ENCODE peak calls at places on chromosomes 11 and 22, in ten cellular contexts. R is heart left ventricle; D is CD8-positive, alpha-beta T cell; A is brain microvascular endothelial cell; I is psoas muscle; N is body of pancreas; C is cardiac muscle cell; L is AG04450; M is pancreas; V is dorsolateral prefrontal cortex. Y is an unnamed sample.

GRCh38 chr11:217704-218103 is 10.2 kb downstream of the RIC8A start:
- DNase-seq in R (no peak), D (no peak), A (no peak), I (no peak), N (no peak), C (no peak), L (no peak), M (no peak), V (no peak), Y (no peak)

GRCh38 chr22:24510694-24511625 is 15.8 kb downstream of the UPB1 start:
- DNase-seq in R (no peak), D (no peak), A (peak), I (no peak), N (no peak), C (peak), L (no peak), M (no peak), V (no peak), Y (no peak)

GRCh38 chr22:16955678-16956210 is 52.3 kb downstream of the GAB4 start:
- DNase-seq in R (no peak), D (no peak), A (no peak), I (no peak), N (no peak), C (no peak), L (no peak), M (no peak), V (no peak), Y (no peak)

GRCh38 chr22:42604403-42604802 is 10.3 kb downstream of the POLDIP3 start:
- DNase-seq in R (no peak), D (no peak), A (peak), I (no peak), N (peak), C (peak), L (no peak), M (peak), V (no peak), Y (no peak)

GRCh38 chr11:118618991-118619375 is 11.6 kb downstream of the PHLDB1 start:
- DNase-seq in R (peak), D (no peak), A (peak), I (peak), N (peak), C (peak), L (no peak), M (peak), V (no peak), Y (no peak)

GRCh38 chr11:126282361-126282741 is 542 bp upstream of the TIRAP start:
- DNase-seq in R (peak), D (peak), A (peak), I (peak), N (peak), C (peak), L (no peak), M (peak), V (peak), Y (peak)

GRCh38 chr11:94877446-94878200 is 95.7 kb downstream of the CWC15 start:
- DNase-seq in R (no peak), D (no peak), A (peak), I (no peak), N (no peak), C (peak), L (no peak), M (no peak), V (no peak), Y (no peak)

GRCh38 chr11:20671856-20672546 is 2.6 kb downstream of the NELL1 start:
- DNase-seq in R (no peak), D (no peak), A (no peak), I (no peak), N (no peak), C (peak), L (no peak), M (no peak), V (no peak), Y (peak)

GRCh38 chr11:71500601-71501021 is 26.5 kb upstream of the KRTAP5-7 start:
- DNase-seq in R (peak), D (no peak), A (no peak), I (no peak), N (no peak), C (no peak), L (no peak), M (no peak), V (no peak), Y (no peak)

GRCh38 chr22:44191036-44191454 is 10.3 kb downstream of the PARVG start:
- DNase-seq in R (no peak), D (no peak), A (no peak), I (no peak), N (no peak), C (no peak), L (no peak), M (no peak), V (no peak), Y (no peak)

GRCh38 chr11:6468712-6469495 is 4.8 kb downstream of the TRIM3 start:
- DNase-seq in R (peak), D (no peak), A (peak), I (peak), N (peak), C (peak), L (peak), M (peak), V (peak), Y (peak)

GRCh38 chr22:38203090-38203810 is 1.5 kb downstream of the MAFF start:
- DNase-seq in R (no peak), D (no peak), A (no peak), I (no peak), N (peak), C (peak), L (no peak), M (peak), V (no peak), Y (peak)

GRCh38 chr11:76669901-76670474 is 559 bp downstream of the LRRC32 start:
- DNase-seq in R (peak), D (no peak), A (peak), I (peak), N (peak), C (peak), L (peak), M (no peak), V (no peak), Y (no peak)

GRCh38 chr11:61814242-61814957 is 2.4 kb downstream of the FADS1 start:
- DNase-seq in R (peak), D (no peak), A (peak), I (peak), N (peak), C (peak), L (no peak), M (no peak), V (peak), Y (no peak)

GRCh38 chr11:117829369-117829725 is 4.8 kb upstream of the FXYD2 start:
- DNase-seq in R (peak), D (no peak), A (no peak), I (no peak), N (peak), C (no peak), L (no peak), M (no peak), V (no peak), Y (no peak)

GRCh38 chr22:17882727-17883126 is 108.5 kb upstream of the BID start:
- DNase-seq in R (no peak), D (no peak), A (no peak), I (peak), N (no peak), C (no peak), L (no peak), M (no peak), V (no peak), Y (no peak)

GRCh38 chr11:32843544-32843943 is 13.8 kb downstream of the PRRG4 start:
- DNase-seq in R (no peak), D (no peak), A (no peak), I (no peak), N (no peak), C (no peak), L (no peak), M (no peak), V (no peak), Y (no peak)

GRCh38 chr11:35293699-35294098 is 125.7 kb downstream of the SLC1A2 start:
- DNase-seq in R (no peak), D (no peak), A (no peak), I (no peak), N (no peak), C (no peak), L (no peak), M (no peak), V (no peak), Y (no peak)

GRCh38 chr11:74449369-74449931 is 17.9 kb downstream of the KCNE3 start:
- DNase-seq in R (peak), D (peak), A (peak), I (no peak), N (peak), C (peak), L (peak), M (no peak), V (peak), Y (peak)

GRCh38 chr11:78365381-78365792 is 52.2 kb downstream of the GAB2 start:
- DNase-seq in R (no peak), D (no peak), A (no peak), I (no peak), N (no peak), C (peak), L (no peak), M (no peak), V (no peak), Y (no peak)

GRCh38 chr11:67371199-67371548 is 2.2 kb downstream of the CLCF1 start:
- DNase-seq in R (no peak), D (no peak), A (no peak), I (no peak), N (no peak), C (no peak), L (no peak), M (no peak), V (no peak), Y (no peak)

GRCh38 chr22:27723150-27723549 is 78.4 kb downstream of the MN1 start:
- DNase-seq in R (no peak), D (no peak), A (no peak), I (no peak), N (no peak), C (no peak), L (no peak), M (no peak), V (no peak), Y (no peak)

GRCh38 chr11:68643576-68643975 is 40.8 kb upstream of the GAL start:
- DNase-seq in R (no peak), D (no peak), A (peak), I (no peak), N (no peak), C (peak), L (no peak), M (no peak), V (no peak), Y (no peak)

GRCh38 chr11:69925366-69926196 is 106.4 kb upstream of the FGF3 start:
- DNase-seq in R (no peak), D (no peak), A (no peak), I (no peak), N (peak), C (no peak), L (no peak), M (no peak), V (no peak), Y (no peak)

GRCh38 chr11:282171-282570 is 4.0 kb downstream of the NLRP6 start:
- DNase-seq in R (no peak), D (no peak), A (no peak), I (no peak), N (no peak), C (no peak), L (no peak), M (no peak), V (no peak), Y (no peak)

GRCh38 chr11:34356576-34356917 is 1.3 kb downstream of the ABTB2 start:
- DNase-seq in R (peak), D (peak), A (peak), I (peak), N (no peak), C (peak), L (no peak), M (peak), V (peak), Y (no peak)

GRCh38 chr11:119446871-119447663 is 24.1 kb upstream of the THY1 start:
- DNase-seq in R (no peak), D (no peak), A (no peak), I (no peak), N (no peak), C (no peak), L (no peak), M (no peak), V (no peak), Y (no peak)

GRCh38 chr11:97888641-97889040 is 1132.1 kb upstream of the CNTN5 start:
- DNase-seq in R (no peak), D (no peak), A (no peak), I (no peak), N (no peak), C (no peak), L (no peak), M (no peak), V (no peak), Y (no peak)

GRCh38 chr11:65547446-65548125 is 10.6 kb downstream of the LTBP3 start:
- DNase-seq in R (no peak), D (peak), A (no peak), I (no peak), N (no peak), C (no peak), L (no peak), M (peak), V (no peak), Y (no peak)

GRCh38 chr11:94837317-94837716 is 69.2 kb downstream of the AMOTL1 start:
- DNase-seq in R (peak), D (no peak), A (no peak), I (no peak), N (no peak), C (no peak), L (no peak), M (no peak), V (no peak), Y (no peak)

GRCh38 chr11:108009497-108010360 is 1.0 kb downstream of the CUL5 start:
- DNase-seq in R (no peak), D (no peak), A (peak), I (no peak), N (no peak), C (peak), L (no peak), M (no peak), V (peak), Y (no peak)

GRCh38 chr11:57752954-57753353 is 1.3 kb upstream of the BTBD18 start:
- DNase-seq in R (no peak), D (no peak), A (no peak), I (no peak), N (no peak), C (no peak), L (no peak), M (no peak), V (no peak), Y (no peak)

GRCh38 chr11:44728085-44728410 is 1.3 kb downstream of the TSPAN18 start:
- DNase-seq in R (no peak), D (no peak), A (no peak), I (no peak), N (no peak), C (no peak), L (no peak), M (no peak), V (no peak), Y (no peak)

GRCh38 chr11:44730775-44731174 is 4.0 kb downstream of the TSPAN18 start:
- DNase-seq in R (no peak), D (no peak), A (no peak), I (no peak), N (no peak), C (no peak), L (no peak), M (no peak), V (no peak), Y (no peak)

GRCh38 chr11:44728491-44728910 is 1.7 kb downstream of the TSPAN18 start:
- DNase-seq in R (peak), D (no peak), A (no peak), I (no peak), N (no peak), C (no peak), L (no peak), M (no peak), V (no peak), Y (no peak)

GRCh38 chr11:44729065-44729464 is 2.3 kb downstream of the TSPAN18 start:
- DNase-seq in R (peak), D (no peak), A (no peak), I (no peak), N (no peak), C (no peak), L (no peak), M (no peak), V (no peak), Y (no peak)

GRCh38 chr11:44729718-44730117 is 3.0 kb downstream of the TSPAN18 start:
- DNase-seq in R (no peak), D (no peak), A (no peak), I (no peak), N (no peak), C (no peak), L (no peak), M (no peak), V (no peak), Y (no peak)
- TF ChIP-seq CTCF in R (no peak), D (no peak), A (no peak), I (no peak), N (no peak), C (no peak), L (no peak), M (no peak), V (no peak), Y (no peak)

DNA sequence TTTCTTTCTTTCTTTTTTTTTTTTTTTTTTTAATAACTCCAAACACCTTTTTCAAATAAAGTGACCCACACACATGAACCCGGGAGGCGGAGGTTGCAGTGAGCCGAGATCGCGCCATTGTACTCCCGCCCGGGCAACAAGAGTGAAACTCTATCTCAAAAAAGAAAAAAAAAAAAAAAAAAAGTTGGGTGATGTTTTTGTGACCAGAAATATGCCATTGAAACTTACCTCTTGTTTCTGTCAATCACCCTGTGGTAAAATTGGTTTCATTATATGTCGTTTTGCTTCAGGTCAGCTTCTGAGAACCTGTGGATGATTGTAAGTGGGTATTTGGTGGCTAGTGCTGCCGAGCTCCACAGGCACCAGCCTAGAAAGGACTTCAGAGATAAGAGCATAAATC is 238.8 kb downstream of the TBC1D22A start:
- DNase-seq in R (no peak), D (no peak), A (no peak), I (no peak), N (no peak), C (no peak), L (no peak), M (no peak), V (no peak), Y (no peak)
- H3K27ac ChIP-seq in R (no peak), D (no peak), A (no peak), I (no peak), N (no peak), C (no peak), L (no peak), M (no peak), V (no peak), Y (no peak)

DNA sequence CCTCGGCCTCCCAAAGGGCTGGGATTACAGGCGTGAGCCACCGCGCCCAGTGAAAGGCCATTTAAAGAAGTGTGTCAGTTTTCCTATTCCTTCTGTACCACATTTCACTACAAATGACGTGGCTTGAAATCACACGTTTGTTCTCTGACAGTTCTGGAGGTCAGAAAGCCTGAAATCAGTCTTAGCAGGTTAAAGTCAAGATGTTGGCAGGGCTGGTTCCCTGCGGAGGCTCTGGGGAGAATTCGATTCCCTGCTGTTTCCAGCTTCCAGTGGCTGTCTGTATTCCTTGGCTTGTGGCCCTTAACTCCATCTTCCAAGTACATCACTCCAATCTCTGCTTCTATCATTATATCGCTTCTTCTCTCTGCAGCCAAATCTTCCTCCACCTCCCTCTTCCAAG is 383.2 kb downstream of the LARGE1 start:
- DNase-seq in R (no peak), D (no peak), A (no peak), I (no peak), N (no peak), C (no peak), L (no peak), M (no peak), V (no peak), Y (no peak)
- H3K4me3 ChIP-seq in R (no peak), D (no peak), A (no peak), I (no peak), N (no peak), C (no peak), L (no peak), M (no peak), V (no peak), Y (no peak)

GRCh38 chr22:40156001-40156516 is 21.7 kb upstream of the TNRC6B start:
- DNase-seq in R (no peak), D (no peak), A (peak), I (peak), N (peak), C (peak), L (no peak), M (peak), V (no peak), Y (no peak)
- TF ChIP-seq CTCF in R (no peak), D (no peak), A (peak), I (peak), N (peak), C (peak), L (peak), M (no peak), V (no peak), Y (peak)

DNA sequence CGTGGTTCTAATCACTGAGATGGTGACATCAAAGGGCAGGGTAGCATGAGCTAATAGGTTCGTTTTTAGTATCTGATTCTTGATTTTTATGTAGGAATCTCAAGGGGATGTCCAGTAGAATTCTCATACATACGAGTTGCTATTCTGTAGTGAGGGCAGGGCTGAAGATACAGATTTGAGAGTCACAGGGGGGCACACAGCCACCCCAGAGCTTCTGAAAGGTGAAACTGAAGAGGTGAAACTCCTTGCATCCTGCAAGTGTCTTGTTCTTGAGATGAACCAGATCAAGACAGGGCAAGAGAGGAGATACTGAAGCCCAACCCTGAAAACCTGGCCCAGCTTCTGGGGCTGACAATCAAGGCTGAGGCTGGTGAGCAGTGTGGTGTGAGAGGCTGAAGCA is 35.6 kb upstream of the TMEM123 start:
- DNase-seq in R (no peak), D (no peak), A (no peak), I (no peak), N (no peak), C (no peak), L (no peak), M (no peak), V (no peak), Y (no peak)
- H3K27ac ChIP-seq in R (no peak), D (no peak), A (no peak), I (no peak), N (no peak), C (no peak), L (no peak), M (no peak), V (no peak), Y (no peak)

GRCh38 chr11:1844221-1845094 is 5.7 kb downstream of the TNNI2 start:
- DNase-seq in R (no peak), D (peak), A (no peak), I (peak), N (no peak), C (peak), L (no peak), M (peak), V (no peak), Y (no peak)
- H3K4me3 ChIP-seq in R (no peak), D (peak), A (no peak), I (no peak), N (no peak), C (no peak), L (no peak), M (no peak), V (no peak), Y (no peak)

GRCh38 chr11:103537904-103538502 is 428.8 kb downstream of the DYNC2H1 start:
- DNase-seq in R (no peak), D (no peak), A (peak), I (no peak), N (no peak), C (peak), L (no peak), M (no peak), V (no peak), Y (peak)
- TF ChIP-seq CTCF in R (peak), D (no peak), A (peak), I (peak), N (peak), C (peak), L (peak), M (no peak), V (peak), Y (peak)

GRCh38 chr11:10900686-10901415 is 43.0 kb upstream of the ZBED5 start:
- DNase-seq in R (no peak), D (no peak), A (no peak), I (peak), N (no peak), C (peak), L (no peak), M (no peak), V (no peak), Y (no peak)
- H3K27ac ChIP-seq in R (peak), D (no peak), A (peak), I (peak), N (peak), C (peak), L (peak), M (no peak), V (peak), Y (peak)

GRCh38 chr22:46369716-46370583 is 34.4 kb downstream of the TRMU start:
- DNase-seq in R (no peak), D (no peak), A (no peak), I (no peak), N (no peak), C (no peak), L (no peak), M (peak), V (no peak), Y (no peak)
- H3K4me3 ChIP-seq in R (no peak), D (no peak), A (no peak), I (no peak), N (no peak), C (no peak), L (no peak), M (no peak), V (no peak), Y (no peak)

Y was measured in WERI-Rb-1.